ENCODE peak calls at places on chromosomes 4 and X, in six cellular contexts. P is lung, S is activated B cell treated with CpG ODN at 0.5 μM for 24 hours, T is thyroid gland, A is A549, O is brain microvascular endothelial cell. K is an unnamed sample.

GRCh38 chrX:132022115-132022862 is 813 bp upstream of the STK26 start:
- DNase-seq in P (no peak), S (no peak), T (no peak), A (peak), O (no peak), K (no peak)

GRCh38 chr4:52641853-52642563 is 17.1 kb downstream of the USP46 start:
- DNase-seq in P (no peak), S (no peak), T (no peak), A (no peak), O (peak), K (no peak)

GRCh38 chrX:44144491-44144890 is 171.3 kb upstream of the NDP start:
- DNase-seq in P (no peak), S (no peak), T (no peak), A (no peak), O (no peak), K (no peak)

GRCh38 chr4:108804648-108805273 is 41.9 kb upstream of the ETNPPL start:
- DNase-seq in P (no peak), S (no peak), T (no peak), A (no peak), O (no peak), K (no peak)

GRCh38 chr4:57190651-57191481 is 80.7 kb upstream of the IGFBP7 start:
- DNase-seq in P (no peak), S (no peak), T (peak), A (peak), O (peak), K (no peak)

GRCh38 chr4:154073107-154073817 is 284.4 kb upstream of the SFRP2 start:
- DNase-seq in P (no peak), S (no peak), T (no peak), A (no peak), O (peak), K (peak)

GRCh38 chr4:25621027-25621930 is 34.4 kb upstream of the SLC34A2 start:
- DNase-seq in P (no peak), S (no peak), T (peak), A (no peak), O (no peak), K (no peak)

GRCh38 chr4:41525129-41525528 is 12.8 kb upstream of the LIMCH1 start:
- DNase-seq in P (no peak), S (no peak), T (no peak), A (peak), O (peak), K (no peak)

GRCh38 chr4:15654556-15655222 is 468 bp downstream of the FBXL5 start:
- DNase-seq in P (peak), S (no peak), T (peak), A (peak), O (peak), K (no peak)

GRCh38 chr4:73251384-73251783 is 7.2 kb downstream of the ANKRD17 start:
- DNase-seq in P (no peak), S (no peak), T (no peak), A (no peak), O (no peak), K (no peak)
- TF ChIP-seq CTCF in P (no peak), S (no peak), T (no peak), A (no peak), O (peak), K (no peak)

GRCh38 chr4:73919691-73920090 is 50.5 kb downstream of the CXCL1 start:
- DNase-seq in P (no peak), S (no peak), T (no peak), A (no peak), O (no peak), K (no peak)

GRCh38 chr4:73918058-73918457 is 48.9 kb downstream of the CXCL1 start:
- DNase-seq in P (no peak), S (no peak), T (no peak), A (no peak), O (no peak), K (no peak)

GRCh38 chr4:73923631-73923937 is 54.4 kb downstream of the CXCL1 start:
- DNase-seq in P (no peak), S (no peak), T (no peak), A (no peak), O (no peak), K (no peak)

GRCh38 chr4:73922317-73922716 is 53.1 kb downstream of the CXCL1 start:
- DNase-seq in P (no peak), S (no peak), T (no peak), A (no peak), O (no peak), K (no peak)

DNA sequence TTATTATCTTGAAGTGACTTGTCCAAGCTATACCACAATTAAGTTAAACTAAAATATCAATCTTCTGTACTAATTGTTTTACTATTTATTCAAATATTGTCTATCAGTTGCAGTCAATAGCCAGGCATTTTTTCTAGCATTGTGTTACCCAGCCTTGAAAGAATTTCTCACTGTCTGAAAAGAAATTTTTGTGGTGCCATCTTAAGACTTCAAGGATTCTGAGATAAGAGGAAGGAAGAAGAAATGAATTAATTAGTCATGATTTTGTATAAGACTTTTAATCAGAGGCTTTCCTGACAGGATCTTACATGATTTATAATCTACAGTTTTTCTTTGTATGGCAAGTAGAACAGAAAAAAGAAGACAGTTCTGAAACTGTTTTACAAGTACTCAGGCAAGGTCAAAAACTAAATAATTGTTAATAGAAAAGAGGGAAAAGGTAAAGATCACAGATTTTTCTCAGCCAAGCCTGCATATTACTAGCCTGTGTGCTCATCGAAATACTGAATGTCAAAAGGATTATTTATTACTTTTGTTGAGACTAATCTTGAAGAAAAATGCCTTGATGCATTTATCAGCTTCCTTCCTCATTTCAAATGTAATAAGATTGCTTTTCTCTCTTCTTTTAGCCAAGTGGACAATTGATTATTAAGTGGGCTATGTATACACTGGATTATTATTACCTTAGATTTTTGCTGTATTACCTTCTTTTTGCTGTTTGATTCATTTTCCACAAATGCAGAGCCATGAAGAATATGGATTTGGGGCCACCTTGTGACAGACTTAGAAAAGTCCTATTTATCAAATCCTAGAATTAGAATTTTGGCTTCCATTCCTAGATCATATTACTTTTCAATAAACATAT is 53.8 kb downstream of the CXCL1 start:
- DNase-seq in P (no peak), S (no peak), T (no peak), A (no peak), O (peak), K (no peak)
- TF ChIP-seq CTCF in P (no peak), S (no peak), T (no peak), A (peak), O (peak), K (peak)

GRCh38 chrX:12322031-12322430 is 183.8 kb downstream of the FRMPD4 start:
- DNase-seq in P (no peak), S (no peak), T (no peak), A (no peak), O (no peak), K (no peak)

GRCh38 chrX:12315526-12315925 is 177.3 kb downstream of the FRMPD4 start:
- DNase-seq in P (no peak), S (no peak), T (no peak), A (no peak), O (no peak), K (no peak)

GRCh38 chrX:12319955-12320354 is 181.7 kb downstream of the FRMPD4 start:
- DNase-seq in P (no peak), S (no peak), T (no peak), A (no peak), O (no peak), K (no peak)

GRCh38 chrX:12319012-12319519 is 180.8 kb downstream of the FRMPD4 start:
- DNase-seq in P (no peak), S (no peak), T (no peak), A (no peak), O (no peak), K (no peak)
- TF ChIP-seq CTCF in P (no peak), S (no peak), T (no peak), A (peak), O (no peak), K (no peak)

DNA sequence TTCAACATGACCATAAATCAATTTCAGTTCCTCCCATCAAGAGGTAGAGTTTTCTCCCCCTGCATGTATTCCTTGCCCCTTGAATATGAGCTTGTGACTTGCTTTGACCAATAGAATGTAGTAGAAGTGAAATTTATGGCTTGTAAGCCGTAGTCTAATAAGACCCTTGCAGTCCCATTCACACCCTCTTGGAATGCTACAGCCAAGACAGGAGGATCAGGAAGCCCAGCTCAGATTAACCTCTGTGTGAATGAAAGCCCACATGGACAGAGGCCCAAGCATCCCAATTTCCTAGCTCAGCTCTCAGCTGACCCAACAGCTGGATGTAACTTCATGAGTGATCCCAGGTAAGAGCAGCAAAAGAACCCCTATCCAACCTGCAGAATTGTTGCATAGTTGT is 12.8 kb upstream of the PPM1K start:
- DNase-seq in P (no peak), S (no peak), T (no peak), A (no peak), O (no peak), K (no peak)
- TF ChIP-seq CTCF in P (no peak), S (no peak), T (no peak), A (no peak), O (no peak), K (no peak)

GRCh38 chr4:141705747-141706377 is 69.5 kb downstream of the IL15 start:
- DNase-seq in P (no peak), S (no peak), T (no peak), A (no peak), O (no peak), K (no peak)

GRCh38 chr4:141713185-141713584 is 76.8 kb downstream of the IL15 start:
- DNase-seq in P (no peak), S (no peak), T (no peak), A (no peak), O (no peak), K (no peak)

GRCh38 chr4:141706445-141706844 is 70.1 kb downstream of the IL15 start:
- DNase-seq in P (no peak), S (no peak), T (no peak), A (no peak), O (no peak), K (no peak)

GRCh38 chr4:141713771-141714445 is 77.5 kb downstream of the IL15 start:
- DNase-seq in P (no peak), S (no peak), T (no peak), A (peak), O (peak), K (no peak)

DNA sequence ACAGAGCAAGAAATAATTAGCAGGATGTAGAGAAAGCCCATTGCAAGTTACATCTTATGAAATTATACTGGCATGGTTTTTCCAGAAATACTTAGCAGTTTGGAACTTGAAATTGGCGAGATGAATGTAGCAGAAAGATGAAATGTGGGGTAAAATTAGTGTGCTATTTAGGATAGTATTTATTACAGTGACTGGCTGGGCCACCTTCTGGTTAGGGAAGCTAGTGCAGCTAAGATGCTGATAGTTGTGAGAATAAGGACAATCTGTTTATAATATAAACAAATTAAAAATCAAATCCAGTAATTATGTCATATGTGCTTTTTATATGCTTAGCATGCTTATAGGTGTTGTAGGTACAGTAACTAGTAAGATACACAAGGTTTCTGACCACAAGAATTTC is 74.8 kb downstream of the IL15 start:
- DNase-seq in P (no peak), S (no peak), T (peak), A (no peak), O (peak), K (no peak)
- TF ChIP-seq CTCF in P (peak), S (no peak), T (peak), A (peak), O (peak), K (peak)

DNA sequence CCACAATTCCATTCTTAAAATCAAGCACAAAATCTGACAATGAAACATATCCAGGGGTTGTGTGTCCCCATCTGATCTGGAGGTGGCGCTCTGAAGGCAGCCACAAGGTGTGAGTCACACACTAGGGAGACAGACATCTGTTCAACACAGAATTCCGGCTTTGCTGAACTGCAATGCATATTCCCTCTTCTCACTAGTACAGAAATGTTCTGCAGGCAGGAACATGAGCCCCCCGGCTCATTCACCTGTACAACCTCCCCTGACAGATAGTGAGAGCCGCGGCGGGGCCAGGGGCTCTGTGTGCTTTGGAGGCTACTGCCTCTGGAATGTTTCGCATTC is 41.9 kb downstream of the WDR1 start:
- DNase-seq in P (no peak), S (no peak), T (no peak), A (peak), O (peak), K (no peak)
- TF ChIP-seq CTCF in P (no peak), S (no peak), T (no peak), A (peak), O (peak), K (peak)

GRCh38 chr4:128346054-128346716 is 58.6 kb upstream of the PGRMC2 start:
- DNase-seq in P (no peak), S (no peak), T (no peak), A (no peak), O (no peak), K (no peak)
- TF ChIP-seq CTCF in P (no peak), S (no peak), T (no peak), A (no peak), O (no peak), K (no peak)

DNA sequence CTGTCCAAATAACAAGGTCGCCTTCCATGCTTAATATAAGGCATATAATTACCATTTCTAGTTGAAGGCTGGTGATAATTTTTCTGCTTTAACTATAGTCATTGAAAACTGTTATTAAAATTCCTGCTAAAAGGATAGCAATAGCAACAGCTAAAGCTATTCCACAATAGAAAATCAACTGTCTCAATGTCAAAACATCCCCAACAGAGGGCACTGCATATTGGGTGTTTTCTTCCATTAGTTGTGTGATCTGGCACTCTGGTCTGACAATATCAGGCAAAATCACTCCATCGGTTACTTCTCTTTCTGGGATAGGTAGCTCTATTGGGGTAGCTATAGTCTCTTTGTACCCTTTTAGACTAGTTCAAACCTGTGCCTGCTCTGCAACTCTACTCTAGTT is 53.5 kb downstream of the TMPRSS11F start:
- DNase-seq in P (no peak), S (no peak), T (no peak), A (no peak), O (no peak), K (no peak)
- TF ChIP-seq CTCF in P (no peak), S (no peak), T (no peak), A (no peak), O (no peak), K (no peak)